ENCODE peak calls at places on chromosomes 5 and 9, in eight cellular contexts. H, N, A, G, F, P, D and C are unnamed samples.

GRCh38 chr5:34538026-34538672 is 118.0 kb upstream of the RAI14 start:
- DNase-seq in P (no peak), G (no peak), A (no peak), H (no peak), N (no peak), F (no peak), D (no peak), C (no peak)

GRCh38 chr9:2158111-2158610 is 143.0 kb downstream of the SMARCA2 start:
- DNase-seq in G (no peak), P (peak), D (peak), H (no peak), N (peak), A (peak), F (peak), C (no peak)

GRCh38 chr9:130432362-130432761 is 12.4 kb upstream of the ASS1 start:
- DNase-seq in D (no peak), G (no peak), A (no peak), N (no peak), H (no peak), P (no peak), F (no peak), C (no peak)

GRCh38 chr9:122217640-122218039 is 11.1 kb downstream of the LHX6 start:
- DNase-seq in H (no peak), D (no peak), G (no peak), F (no peak), P (no peak), A (no peak), N (no peak), C (no peak)

GRCh38 chr9:12699529-12699928 is 6.3 kb downstream of the TYRP1 start:
- DNase-seq in D (no peak), A (no peak), N (no peak), H (no peak), P (no peak), F (no peak), G (no peak), C (no peak)

GRCh38 chr9:123656565-123656964 is 273.4 kb downstream of the DENND1A start:
- DNase-seq in G (no peak), D (no peak), P (no peak), N (no peak), H (no peak), F (no peak), A (no peak), C (no peak)

GRCh38 chr9:38067892-38068615 is 973 bp downstream of the SHB start:
- DNase-seq in F (no peak), D (no peak), H (no peak), P (no peak), G (no peak), N (no peak), A (no peak), C (no peak)

GRCh38 chr9:90340421-90340820 is 302.2 kb downstream of the DIRAS2 start:
- DNase-seq in N (no peak), D (no peak), H (peak), F (no peak), P (no peak), A (no peak), G (no peak), C (no peak)

GRCh38 chr5:80761176-80761575 is 106.4 kb upstream of the DHFR start:
- DNase-seq in N (no peak), D (no peak), A (no peak), F (no peak), P (no peak), H (no peak), G (no peak), C (no peak)

GRCh38 chr5:36957953-36958559 is 81.5 kb downstream of the NIPBL start:
- DNase-seq in G (no peak), A (no peak), D (no peak), H (no peak), F (no peak), N (no peak), P (no peak), C (no peak)

GRCh38 chr9:13386324-13386723 is 106.8 kb upstream of the MPDZ start:
- DNase-seq in N (no peak), P (no peak), A (no peak), H (no peak), D (no peak), F (no peak), G (no peak), C (no peak)

GRCh38 chr9:89999176-89999533 is 394.3 kb downstream of the GADD45G start:
- DNase-seq in H (no peak), F (no peak), N (peak), D (no peak), G (no peak), P (peak), A (no peak), C (no peak)

GRCh38 chr9:135157856-135158571 is 70.5 kb downstream of the OLFM1 start:
- DNase-seq in A (no peak), D (no peak), H (no peak), P (no peak), N (no peak), F (no peak), G (no peak), C (no peak)

GRCh38 chr5:118603278-118603677 is 385.1 kb downstream of the DTWD2 start:
- DNase-seq in N (no peak), D (no peak), A (no peak), H (no peak), F (no peak), P (no peak), G (no peak), C (no peak)

GRCh38 chr5:104650313-104650712 is 1087.7 kb upstream of the NUDT12 start:
- DNase-seq in H (no peak), G (no peak), P (no peak), F (no peak), N (no peak), A (no peak), D (no peak), C (no peak)

GRCh38 chr9:97770808-97771372 is 73.8 kb upstream of the XPA start:
- DNase-seq in H (no peak), G (no peak), D (no peak), A (no peak), P (no peak), F (no peak), N (no peak), C (no peak)

GRCh38 chr9:87909310-87910041 is 8.3 kb upstream of the SPATA31C1 start:
- DNase-seq in F (peak), D (no peak), H (no peak), G (no peak), A (no peak), N (peak), P (no peak), C (no peak)

GRCh38 chr5:153480401-153480800 is 10.1 kb upstream of the GRIA1 start:
- DNase-seq in N (no peak), H (no peak), G (no peak), D (no peak), F (no peak), P (no peak), A (no peak), C (no peak)

GRCh38 chr5:147055304-147055826 is 176.8 kb upstream of the PPP2R2B start:
- DNase-seq in N (no peak), F (no peak), P (no peak), D (no peak), A (no peak), G (no peak), H (no peak), C (no peak)

GRCh38 chr9:100445161-100445902 is 18.4 kb downstream of the MSANTD3 start:
- DNase-seq in N (no peak), D (no peak), F (no peak), P (no peak), G (no peak), A (no peak), H (no peak), C (no peak)

GRCh38 chr9:125742657-125743056 is 4.5 kb upstream of the PBX3 start:
- DNase-seq in H (no peak), F (no peak), P (no peak), N (no peak), D (no peak), G (no peak), A (no peak), C (no peak)

GRCh38 chr5:152505442-152506042 is 100.5 kb upstream of the NMUR2 start:
- DNase-seq in N (peak), A (peak), G (no peak), D (peak), H (no peak), F (peak), P (peak), C (no peak)

GRCh38 chr9:113480612-113481011 is 17.1 kb downstream of the RGS3 start:
- DNase-seq in G (no peak), A (no peak), F (no peak), H (no peak), D (no peak), P (no peak), N (no peak), C (no peak)

GRCh38 chr9:5518061-5518936 is 8.0 kb downstream of the PDCD1LG2 start:
- DNase-seq in D (no peak), P (no peak), G (no peak), A (no peak), H (no peak), F (no peak), N (no peak), C (no peak)

GRCh38 chr5:34903260-34903659 is 12.0 kb downstream of the RAD1 start:
- DNase-seq in P (no peak), H (no peak), G (no peak), N (no peak), A (no peak), F (no peak), D (no peak), C (no peak)

GRCh38 chr9:89246840-89247239 is 64.2 kb upstream of the CKS2 start:
- DNase-seq in H (no peak), D (no peak), A (no peak), N (no peak), P (no peak), G (no peak), F (no peak), C (no peak)

GRCh38 chr9:5269249-5269715 is 35.2 kb downstream of the RLN2 start:
- DNase-seq in F (no peak), G (no peak), N (no peak), H (no peak), A (no peak), P (no peak), D (no peak), C (no peak)

GRCh38 chr9:129023036-129023907 is 4.9 kb downstream of the SH3GLB2 start:
- DNase-seq in P (no peak), F (no peak), N (no peak), H (no peak), G (no peak), D (peak), A (peak), C (no peak)

GRCh38 chr5:90803376-90803775 is 244.8 kb downstream of the ADGRV1 start:
- DNase-seq in N (no peak), H (no peak), D (no peak), F (no peak), A (no peak), G (no peak), P (no peak), C (no peak)

GRCh38 chr9:127844821-127845359 is 9.6 kb downstream of the ENG start:
- DNase-seq in H (no peak), F (no peak), P (no peak), A (no peak), D (no peak), G (no peak), N (no peak), C (no peak)

GRCh38 chr5:81850494-81850893 is 99.6 kb upstream of the SSBP2 start:
- DNase-seq in G (no peak), H (no peak), N (no peak), F (no peak), D (no peak), A (no peak), P (no peak), C (no peak)

GRCh38 chr9:115941561-115942315 is 211.9 kb upstream of the PAPPA start:
- DNase-seq in H (no peak), D (no peak), N (no peak), F (no peak), P (no peak), G (no peak), A (no peak), C (no peak)